ENCODE peak calls at places on chromosomes 12 and 14, in nine cellular contexts. W, I, O, D, S, Q, C, B and A are unnamed samples.

GRCh38 chr12:96236221-96236822 is 42.1 kb downstream of the ELK3 start:
- DNase-seq in W (no peak), I (no peak), O (peak), D (peak), S (no peak), Q (no peak), C (no peak), B (no peak), A (no peak)

GRCh38 chr14:35155962-35156361 is 33.6 kb downstream of the PRORP start:
- DNase-seq in W (no peak), I (no peak), O (no peak), D (peak), S (no peak), Q (no peak), C (peak), B (no peak), A (peak)

GRCh38 chr14:20427231-20428009 is 8.5 kb downstream of the KLHL33 start:
- DNase-seq in W (no peak), I (no peak), O (no peak), D (peak), S (no peak), Q (no peak), C (peak), B (no peak), A (no peak)

GRCh38 chr12:131755305-131756113 is 44.6 kb downstream of the SFSWAP start:
- DNase-seq in W (peak), I (peak), O (no peak), D (no peak), S (no peak), Q (no peak), C (peak), B (no peak), A (no peak)

GRCh38 chr12:84814664-84815245 is 97.8 kb downstream of the SLC6A15 start:
- DNase-seq in W (no peak), I (no peak), O (no peak), D (peak), S (no peak), Q (no peak), C (no peak), B (peak), A (no peak)

GRCh38 chr12:93509506-93509905 is 42.2 kb downstream of the MRPL42 start:
- DNase-seq in W (no peak), I (no peak), O (no peak), D (no peak), S (no peak), Q (no peak), C (no peak), B (no peak), A (no peak)

GRCh38 chr12:88914967-88915366 is 334.7 kb upstream of the KITLG start:
- DNase-seq in W (no peak), I (no peak), O (no peak), D (no peak), S (no peak), Q (no peak), C (no peak), B (no peak), A (no peak)

GRCh38 chr12:67944093-67944492 is 45.2 kb upstream of the IFNG-AS1 start:
- DNase-seq in W (no peak), I (no peak), O (no peak), D (no peak), S (no peak), Q (no peak), C (no peak), B (no peak), A (no peak)

GRCh38 chr12:12786371-12786715 is 884 bp downstream of the APOLD1 start:
- DNase-seq in W (no peak), I (no peak), O (no peak), D (no peak), S (no peak), Q (no peak), C (no peak), B (no peak), A (no peak)

GRCh38 chr14:58733451-58734208 is 95.9 kb downstream of the DACT1 start:
- DNase-seq in W (no peak), I (no peak), O (no peak), D (no peak), S (no peak), Q (no peak), C (no peak), B (no peak), A (no peak)

GRCh38 chr14:103401223-103402214 is 16.3 kb downstream of the MARK3 start:
- DNase-seq in W (no peak), I (no peak), O (no peak), D (peak), S (no peak), Q (no peak), C (no peak), B (peak), A (no peak)

GRCh38 chr14:99612737-99613330 is 8.8 kb upstream of the CCDC85C start:
- DNase-seq in W (no peak), I (no peak), O (no peak), D (peak), S (no peak), Q (no peak), C (no peak), B (no peak), A (no peak)

GRCh38 chr14:104512771-104513640 is 66.6 kb upstream of the C14orf180 start:
- DNase-seq in W (no peak), I (no peak), O (no peak), D (no peak), S (no peak), Q (no peak), C (no peak), B (no peak), A (no peak)

GRCh38 chr14:70622111-70622712 is 19.5 kb upstream of the TTC9 start:
- DNase-seq in W (no peak), I (peak), O (no peak), D (peak), S (peak), Q (no peak), C (peak), B (no peak), A (no peak)

GRCh38 chr12:32471601-32472001 is 72.2 kb downstream of the FGD4 start:
- DNase-seq in W (no peak), I (no peak), O (no peak), D (no peak), S (no peak), Q (no peak), C (no peak), B (no peak), A (no peak)

GRCh38 chr12:12294215-12295005 is 27.6 kb upstream of the LRP6 start:
- DNase-seq in W (no peak), I (no peak), O (no peak), D (peak), S (peak), Q (no peak), C (no peak), B (no peak), A (no peak)

GRCh38 chr14:53783256-53783655 is 173.4 kb downstream of the BMP4 start:
- DNase-seq in W (no peak), I (no peak), O (no peak), D (no peak), S (no peak), Q (no peak), C (no peak), B (no peak), A (no peak)

GRCh38 chr14:33788116-33788515 is 162.8 kb downstream of the EGLN3 start:
- DNase-seq in W (no peak), I (no peak), O (no peak), D (no peak), S (no peak), Q (no peak), C (no peak), B (no peak), A (no peak)

GRCh38 chr14:87873741-87874140 is 119.2 kb downstream of the GALC start:
- DNase-seq in W (no peak), I (no peak), O (no peak), D (no peak), S (no peak), Q (no peak), C (no peak), B (no peak), A (no peak)

GRCh38 chr14:100152091-100152490 is 7.4 kb downstream of the DEGS2 start:
- DNase-seq in W (no peak), I (no peak), O (no peak), D (no peak), S (no peak), Q (no peak), C (no peak), B (no peak), A (no peak)

GRCh38 chr12:55748230-55748993 is 5.5 kb downstream of the GDF11 start:
- DNase-seq in W (no peak), I (no peak), O (peak), D (no peak), S (no peak), Q (no peak), C (no peak), B (no peak), A (no peak)

GRCh38 chr12:99154264-99154982 is 493.1 kb upstream of the GARIN6 start:
- DNase-seq in W (no peak), I (no peak), O (no peak), D (peak), S (no peak), Q (no peak), C (no peak), B (no peak), A (no peak)

GRCh38 chr12:53174881-53175491 is 5.5 kb upstream of the ZNF740 start:
- DNase-seq in W (peak), I (no peak), O (no peak), D (no peak), S (no peak), Q (peak), C (peak), B (no peak), A (no peak)

GRCh38 chr12:109994262-109995175 is 1.6 kb downstream of the GIT2 start:
- DNase-seq in W (no peak), I (no peak), O (no peak), D (peak), S (no peak), Q (no peak), C (no peak), B (no peak), A (no peak)

DNA sequence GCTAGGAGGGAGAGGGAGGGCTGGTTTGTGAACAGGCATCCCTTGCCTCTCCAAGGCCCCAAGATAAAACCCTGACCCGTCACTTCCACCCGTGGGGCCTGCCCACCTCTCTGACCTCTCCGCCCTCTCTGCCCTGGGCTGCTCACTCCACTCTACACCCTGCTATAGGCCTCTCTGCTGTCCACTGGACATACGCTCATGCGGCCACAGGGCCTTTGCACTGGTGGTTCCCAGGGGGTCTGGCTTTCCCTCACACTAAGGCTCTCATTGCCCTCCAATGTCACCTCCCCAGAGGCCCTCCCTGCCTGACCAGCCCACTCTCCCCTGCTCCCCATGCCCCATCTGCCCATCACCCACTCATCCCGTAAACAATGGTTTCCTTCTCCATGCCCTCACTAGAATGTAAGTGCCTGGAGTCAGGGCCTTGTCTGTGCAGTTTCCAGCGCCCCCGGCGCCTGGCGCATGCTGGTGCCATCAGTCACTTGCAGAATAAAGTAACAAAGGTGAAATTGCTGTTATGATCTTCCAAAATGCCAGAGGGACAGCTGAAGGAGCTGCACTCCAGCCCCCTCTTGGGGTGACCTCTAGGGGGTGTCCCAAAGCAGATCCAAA is 73.6 kb downstream of the RFLNA start:
- DNase-seq in W (no peak), I (no peak), O (no peak), D (no peak), S (no peak), Q (no peak), C (no peak), B (no peak), A (no peak)
- TF ChIP-seq CTCF in W (no peak), I (no peak), O (no peak), D (peak), S (no peak), Q (peak), C (peak), B (no peak), A (no peak)

DNA sequence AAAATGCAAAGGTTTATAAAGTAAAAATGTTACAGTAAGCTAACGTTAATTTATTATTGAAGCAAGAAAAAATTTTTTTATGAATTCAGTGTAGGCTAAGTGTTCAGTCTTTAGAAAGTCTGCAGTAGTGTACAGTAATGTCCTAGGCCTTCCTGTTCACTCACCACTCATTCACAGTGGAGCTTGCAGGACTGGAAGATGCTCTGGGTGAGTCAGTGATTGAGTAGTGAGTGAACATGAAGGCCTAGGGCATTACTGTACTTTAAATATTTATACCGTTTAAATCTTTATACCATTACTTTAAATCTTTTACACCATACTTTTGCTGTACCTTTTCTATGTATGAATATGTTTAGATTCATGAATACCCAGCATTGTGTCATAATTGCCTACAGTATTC is 120.3 kb upstream of the SLC38A4 start:
- DNase-seq in W (no peak), I (no peak), O (no peak), D (no peak), S (no peak), Q (no peak), C (no peak), B (no peak), A (no peak)
- H3K4me3 ChIP-seq in W (no peak), I (no peak), O (no peak), D (no peak), S (no peak), Q (no peak), C (no peak), B (no peak), A (no peak)

DNA sequence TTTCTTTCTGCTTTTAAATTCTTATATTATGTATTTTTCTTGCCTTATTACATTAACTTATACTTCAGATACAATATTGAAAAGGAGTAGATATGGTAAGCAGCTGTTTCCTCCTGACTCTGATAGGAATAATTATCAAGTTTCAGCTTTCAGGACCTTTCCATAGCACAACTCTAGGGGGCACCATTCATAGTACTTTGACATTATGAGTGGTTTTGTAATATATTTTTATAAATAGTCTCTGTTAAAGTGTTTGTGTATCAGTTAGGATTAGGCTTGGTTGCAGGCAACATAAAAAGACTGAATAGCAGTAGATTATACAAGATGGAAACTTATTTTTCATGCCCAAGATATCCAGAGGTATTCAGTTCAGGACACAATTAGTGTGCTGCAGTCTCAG is 27.9 kb upstream of the PARP11 start:
- DNase-seq in W (no peak), I (no peak), O (no peak), D (no peak), S (no peak), Q (no peak), C (no peak), B (no peak), A (no peak)
- TF ChIP-seq CTCF in W (no peak), I (no peak), O (no peak), D (no peak), S (no peak), Q (no peak), C (no peak), B (no peak), A (no peak)

GRCh38 chr14:28763914-28764848 is 2.4 kb upstream of the FOXG1 start:
- DNase-seq in W (no peak), I (no peak), O (no peak), D (peak), S (no peak), Q (no peak), C (no peak), B (no peak), A (no peak)
- H3K4me3 ChIP-seq in W (no peak), I (no peak), O (no peak), D (peak), S (no peak), Q (no peak), C (no peak), B (no peak), A (no peak)

DNA sequence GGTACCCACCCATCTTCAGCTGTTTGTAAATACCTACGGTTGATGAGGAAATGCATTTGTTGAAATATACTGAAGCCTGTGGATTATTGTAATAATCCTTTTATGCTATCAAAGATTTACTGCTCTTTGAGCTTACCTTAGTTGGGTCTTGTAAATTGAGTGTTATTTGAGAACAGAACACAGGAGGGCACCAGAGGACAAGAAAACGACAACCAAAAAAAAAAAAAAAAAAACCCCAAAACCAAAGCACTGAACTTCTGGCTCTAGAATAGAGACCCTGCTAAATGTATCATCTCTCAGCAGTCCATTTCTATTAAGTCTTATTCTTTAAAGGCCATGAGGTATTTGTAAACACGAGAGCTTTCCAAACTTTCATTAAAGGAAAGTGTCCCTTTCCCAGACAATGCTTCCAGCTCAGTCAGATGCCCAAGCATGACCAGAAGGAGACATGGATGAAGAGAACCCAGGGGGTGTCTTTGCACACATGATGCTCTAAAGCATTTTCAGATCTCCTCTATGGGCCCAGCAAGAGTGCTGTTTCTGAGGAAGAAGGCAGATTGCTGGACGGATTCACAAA is 763.9 kb downstream of the NRXN3 start:
- DNase-seq in W (no peak), I (no peak), O (no peak), D (peak), S (no peak), Q (no peak), C (peak), B (no peak), A (no peak)
- TF ChIP-seq CTCF in W (no peak), I (peak), O (no peak), D (peak), S (no peak), Q (peak), C (peak), B (peak), A (peak)

GRCh38 chr12:48182659-48183058 is 785 bp upstream of the CCDC184 start:
- DNase-seq in W (no peak), I (no peak), O (no peak), D (no peak), S (no peak), Q (no peak), C (no peak), B (no peak), A (no peak)

GRCh38 chr12:48183091-48183875 is at the start of gene CCDC184:
- DNase-seq in W (peak), I (peak), O (peak), D (peak), S (peak), Q (peak), C (peak), B (no peak), A (no peak)

GRCh38 chr12:48184549-48184922 is 1.1 kb downstream of the CCDC184 start:
- DNase-seq in W (no peak), I (no peak), O (no peak), D (no peak), S (no peak), Q (no peak), C (no peak), B (no peak), A (no peak)

GRCh38 chr12:48183876-48184548 is 568 bp downstream of the CCDC184 start:
- DNase-seq in W (no peak), I (no peak), O (no peak), D (no peak), S (no peak), Q (peak), C (no peak), B (no peak), A (no peak)

DNA sequence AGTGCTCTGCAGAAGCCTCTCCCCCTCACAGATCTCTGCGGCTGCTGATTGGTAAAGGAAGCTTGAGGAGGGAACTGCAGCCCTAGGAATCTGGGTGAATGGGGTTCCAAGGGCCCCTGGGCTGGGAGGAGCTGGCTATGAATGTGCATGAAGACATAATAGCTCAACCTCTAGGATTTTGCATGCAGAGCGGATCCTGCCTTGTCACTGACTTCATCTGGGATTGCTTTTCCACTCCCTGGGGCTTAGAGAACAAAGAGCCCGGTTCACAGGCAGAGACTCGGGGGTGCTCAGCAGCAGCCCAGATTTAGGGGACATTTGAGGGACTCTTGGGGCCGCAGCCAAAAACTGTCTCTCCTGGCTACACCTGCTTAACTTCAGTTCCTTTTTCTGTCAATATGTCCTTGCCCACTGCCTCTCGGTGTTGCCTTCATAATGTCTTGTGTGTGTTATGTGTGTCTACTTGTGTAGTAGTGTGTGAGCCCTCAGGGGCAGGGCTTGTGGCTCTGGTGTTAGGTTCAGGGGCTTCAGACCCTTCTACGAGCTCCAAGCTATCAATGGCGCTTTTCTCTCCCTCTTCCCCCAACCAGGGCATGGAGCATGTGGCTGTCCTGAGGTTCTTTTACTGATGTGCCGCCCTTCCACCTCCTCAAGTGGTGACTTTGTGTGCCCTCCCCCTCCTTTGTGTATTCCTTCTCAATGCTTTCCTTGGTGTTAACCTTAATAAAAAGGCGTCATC is 1.9 kb downstream of the CCDC184 start:
- DNase-seq in W (no peak), I (no peak), O (no peak), D (no peak), S (no peak), Q (no peak), C (no peak), B (no peak), A (no peak)
- H3K4me3 ChIP-seq in W (no peak), I (no peak), O (no peak), D (no peak), S (no peak), Q (no peak), C (no peak), B (no peak), A (no peak)